ENCODE peak calls at places on chromosomes 6 and 20, in seven cellular contexts. U is PC-9; Z is Calu3; Q is WTC11; T is foreskin fibroblast; D is occipital lobe; V is stimulated activated CD4-positive, alpha-beta T cell treated with anti-CD3 and anti-CD28 coated beads, Interleukin-15, amount 100 ng/mL, for 1 hour. E is an unnamed sample.

GRCh38 chr20:21173496-21174025 is 47.7 kb downstream of the KIZ start:
- DNase-seq in Q (no peak), D (no peak), U (no peak), T (peak), V (no peak), Z (no peak), E (no peak)

GRCh38 chr6:147227770-147228320 is 23.6 kb downstream of the STXBP5 start:
- DNase-seq in D (no peak), U (no peak), T (no peak), V (no peak), Z (no peak), Q (no peak), E (no peak)

GRCh38 chr6:162313922-162314660 is 413.5 kb downstream of the PRKN start:
- DNase-seq in T (peak), Q (no peak), U (no peak), D (no peak), Z (no peak), V (no peak), E (no peak)

GRCh38 chr20:25316506-25317190 is 68.8 kb downstream of the PYGB start:
- DNase-seq in Q (peak), T (no peak), D (no peak), Z (no peak), U (no peak), V (no peak), E (no peak)

GRCh38 chr6:29989211-29989610 is 46.9 kb downstream of the HLA-A start:
- DNase-seq in V (no peak), Q (no peak), T (peak), Z (no peak), D (no peak), U (no peak), E (no peak)

GRCh38 chr20:45292343-45292742 is 14.3 kb upstream of the RBPJL start:
- DNase-seq in U (no peak), T (no peak), V (no peak), D (no peak), Q (no peak), Z (no peak), E (no peak)

GRCh38 chr20:16283307-16283706 is 289.9 kb downstream of the KIF16B start:
- DNase-seq in D (no peak), V (no peak), Q (no peak), Z (no peak), U (no peak), T (no peak), E (no peak)

GRCh38 chr6:157764346-157765068 is 58.5 kb upstream of the SNX9 start:
- DNase-seq in Q (no peak), V (peak), U (peak), T (peak), D (peak), Z (peak), E (peak)

GRCh38 chr6:70874181-70874913 is 82.5 kb downstream of the B3GAT2 start:
- DNase-seq in V (no peak), D (no peak), U (no peak), T (no peak), Z (no peak), Q (no peak), E (no peak)